ENCODE peak calls at places on chromosomes 7 and 10, in four cellular contexts. O is HepG2, E is K562, K is WTC11. U is an unnamed sample.

GRCh38 chr7:69199048-69199447 is 399.2 kb upstream of the AUTS2 start:
- DNase-seq in K (no peak), O (no peak), E (no peak), U (no peak)

GRCh38 chr10:86345296-86346168 is 21.1 kb downstream of the GRID1 start:
- DNase-seq in E (no peak), O (no peak), K (peak), U (no peak)

GRCh38 chr7:79453558-79454324 is at the start of gene MAGI2:
- DNase-seq in K (peak), O (peak), E (no peak), U (peak)

GRCh38 chr10:52639652-52640051 is 132.9 kb downstream of the MBL2 start:
- DNase-seq in O (no peak), K (no peak), E (no peak), U (no peak)

GRCh38 chr10:59373071-59373470 is 10.7 kb upstream of the FAM13C start:
- DNase-seq in K (no peak), E (no peak), O (no peak), U (no peak)

GRCh38 chr10:34710391-34710751 is 104.7 kb downstream of the PARD3 start:
- DNase-seq in O (no peak), K (no peak), E (no peak), U (no peak)

GRCh38 chr7:55043691-55044090 is 24.9 kb downstream of the EGFR start:
- DNase-seq in O (no peak), E (no peak), K (no peak), U (no peak)

GRCh38 chr10:25245171-25245570 is 70.4 kb downstream of the GPR158 start:
- DNase-seq in E (no peak), K (no peak), O (no peak), U (no peak)

GRCh38 chr7:4058158-4058557 is 623.9 kb upstream of the FOXK1 start:
- DNase-seq in K (no peak), O (no peak), E (no peak), U (no peak)

GRCh38 chr10:97714401-97715258 is 1.1 kb downstream of the MARVELD1 start:
- DNase-seq in E (peak), O (no peak), K (peak), U (peak)

GRCh38 chr10:117511601-117512390 is 30.8 kb upstream of the EMX2 start:
- DNase-seq in O (no peak), E (no peak), K (no peak), U (no peak)

GRCh38 chr10:100303724-100304319 is 17.3 kb upstream of the BLOC1S2 start:
- DNase-seq in K (no peak), E (peak), O (peak), U (peak)

GRCh38 chr10:93471110-93471651 is 11.0 kb downstream of the MYOF start:
- DNase-seq in O (peak), E (no peak), K (no peak), U (no peak)

GRCh38 chr10:76082956-76083355 is 651.5 kb downstream of the LRMDA start:
- DNase-seq in O (no peak), K (peak), E (no peak), U (no peak)

GRCh38 chr7:43905209-43905946 is 1.0 kb downstream of the URGCP start:
- DNase-seq in E (no peak), O (peak), K (peak), U (no peak)

GRCh38 chr7:72818663-72819366 is 9.2 kb downstream of the TYW1B start:
- DNase-seq in K (no peak), E (no peak), O (no peak), U (no peak)
- TF ChIP-seq ELF4 in K (no peak), E (no peak), O (no peak), U (no peak)

DNA sequence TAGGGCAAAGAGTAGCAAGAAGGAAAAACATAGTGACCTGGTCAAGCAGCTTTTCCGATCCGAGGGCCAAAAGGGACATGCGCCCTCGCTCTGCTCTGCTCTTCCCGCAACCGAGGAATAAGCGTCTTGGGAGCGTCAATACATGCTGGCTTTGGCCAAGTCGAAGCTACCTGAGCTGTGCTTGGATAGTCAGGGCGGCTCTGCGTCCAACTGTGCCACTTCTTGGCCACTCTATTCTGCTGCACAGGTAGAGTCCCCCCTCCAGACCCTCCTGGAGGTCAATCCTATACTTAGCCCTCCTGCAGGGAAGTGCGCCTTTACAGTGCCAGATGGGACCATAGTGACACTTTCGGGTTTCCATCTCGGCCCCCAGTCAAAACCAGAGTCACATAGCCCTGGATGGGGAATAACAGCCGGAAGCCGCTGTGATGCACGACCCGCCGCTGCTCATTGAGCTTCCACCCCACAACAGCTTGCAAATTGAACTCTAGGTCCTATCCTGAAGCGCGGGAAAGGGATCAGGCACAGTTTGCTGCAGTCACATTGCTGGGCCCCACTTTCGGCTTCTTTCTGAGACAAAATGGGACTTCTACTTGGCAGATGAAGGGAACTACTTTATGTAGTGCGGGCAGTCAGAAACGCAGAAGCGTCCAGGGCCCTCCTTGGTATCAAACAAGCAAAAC is 1.1 kb upstream of the HPSE2 start:
- DNase-seq in E (no peak), O (no peak), K (no peak), U (no peak)
- TF ChIP-seq ELF4 in E (no peak), O (no peak), K (no peak), U (no peak)

GRCh38 chr7:29146082-29146706 is at the start of gene CPVL:
- DNase-seq in K (peak), E (no peak), O (peak), U (peak)
- TF ChIP-seq ELF4 in K (no peak), E (no peak), O (no peak), U (no peak)

GRCh38 chr10:29671968-29672367 is 37.2 kb upstream of the SVIL start:
- DNase-seq in K (no peak), E (no peak), O (no peak), U (no peak)

GRCh38 chr10:29666201-29666600 is 31.4 kb upstream of the SVIL start:
- DNase-seq in O (no peak), K (no peak), E (no peak), U (no peak)

GRCh38 chr10:29667191-29667590 is 32.4 kb upstream of the SVIL start:
- DNase-seq in O (no peak), K (no peak), E (no peak), U (no peak)

GRCh38 chr10:29669149-29669548 is 34.4 kb upstream of the SVIL start:
- DNase-seq in E (no peak), O (no peak), K (no peak), U (no peak)

DNA sequence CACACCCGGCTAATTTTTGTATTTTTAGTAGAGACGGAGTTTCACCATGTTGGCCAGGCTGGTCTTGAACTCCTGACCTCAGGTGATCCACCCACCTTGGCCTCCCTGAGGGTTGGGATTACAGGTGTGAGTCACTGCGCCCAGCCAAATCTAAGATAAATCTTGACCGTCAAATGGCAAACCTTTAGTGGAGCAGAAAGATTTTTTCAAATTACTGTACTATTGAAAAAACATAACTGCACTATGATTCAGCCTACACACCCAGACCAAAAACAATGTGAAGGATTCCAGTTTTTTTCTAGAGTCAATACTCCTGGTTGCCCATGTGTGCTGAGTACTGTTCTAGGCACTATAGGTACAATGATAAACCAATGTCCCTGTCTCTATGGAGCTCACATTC is 33.9 kb upstream of the SVIL start:
- DNase-seq in K (no peak), O (no peak), E (no peak), U (no peak)
- TF ChIP-seq ELF4 in K (no peak), O (no peak), E (no peak), U (no peak)

GRCh38 chr10:68156373-68157185 is 47.3 kb downstream of the MYPN start:
- DNase-seq in K (peak), O (peak), E (peak), U (peak)

GRCh38 chr10:68151453-68151852 is 42.2 kb downstream of the MYPN start:
- DNase-seq in E (no peak), K (no peak), O (no peak), U (no peak)

GRCh38 chr10:68154211-68154497 is 44.9 kb downstream of the MYPN start:
- DNase-seq in E (no peak), K (no peak), O (no peak), U (no peak)

GRCh38 chr10:68155615-68156205 is 46.4 kb downstream of the MYPN start:
- DNase-seq in K (no peak), O (no peak), E (no peak), U (no peak)

DNA sequence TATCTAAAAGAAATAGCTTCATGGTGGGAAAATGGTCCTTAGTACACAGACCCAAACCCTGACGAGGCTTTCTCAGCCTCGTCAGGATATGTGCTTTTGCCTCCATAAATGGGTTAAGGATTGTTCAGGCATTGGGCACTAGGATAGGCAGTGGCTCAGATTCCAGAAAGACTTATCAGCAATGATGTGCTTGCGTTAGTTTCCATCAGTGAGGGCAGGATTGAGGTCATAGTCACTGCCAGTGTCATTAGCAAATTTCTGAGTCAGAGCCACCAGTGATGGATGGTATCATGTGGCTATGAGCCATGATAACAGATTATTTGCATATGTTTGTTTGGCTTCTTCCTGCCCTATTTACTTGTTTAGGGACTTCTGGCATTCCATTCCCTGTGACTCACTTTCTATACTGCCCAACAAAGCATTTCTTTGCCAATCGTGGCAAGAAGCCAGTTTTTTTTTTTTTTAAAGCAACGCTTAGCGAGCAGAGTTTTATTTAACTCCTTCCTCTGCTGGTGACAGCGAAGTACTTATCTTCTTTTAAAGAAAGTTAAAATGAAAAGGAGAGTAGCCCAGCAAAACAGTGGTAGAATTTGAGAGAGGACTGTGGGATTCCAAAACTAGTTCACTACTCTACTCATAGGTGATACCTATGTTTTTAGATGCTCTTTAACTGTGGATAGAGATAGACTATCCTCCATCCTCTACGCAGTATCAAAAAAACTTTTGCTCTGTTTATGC is 44.4 kb downstream of the MYPN start:
- DNase-seq in K (no peak), O (peak), E (no peak), U (peak)
- TF ChIP-seq ELF4 in K (no peak), O (no peak), E (no peak), U (no peak)

U was measured in HEK293T.